ENCODE peak calls at places on chromosomes 16 and 17, in six cellular contexts. B is adrenal gland, H is uterus, K is esophagus squamous epithelium, R is breast epithelium, W is ovary. L is an unnamed sample.

GRCh38 chr17:18093616-18094408 is 6.1 kb downstream of the DRG2 start:
- DNase-seq in W (no peak), K (no peak), H (no peak), R (no peak), B (peak), L (no peak)

GRCh38 chr16:27724491-27724878 is 174.5 kb downstream of the KATNIP start:
- DNase-seq in B (no peak), R (no peak), W (no peak), K (no peak), H (no peak), L (no peak)

GRCh38 chr16:58499615-58500328 is at the start of gene NDRG4:
- DNase-seq in H (no peak), R (peak), K (no peak), B (peak), W (no peak), L (no peak)

GRCh38 chr17:80068301-80069160 is 32.1 kb downstream of the CCDC40 start:
- DNase-seq in R (no peak), B (peak), K (no peak), W (peak), H (peak), L (no peak)

GRCh38 chr17:37299257-37299985 is 76.4 kb upstream of the C17orf78 start:
- DNase-seq in K (no peak), R (no peak), H (no peak), W (no peak), B (peak), L (no peak)

GRCh38 chr16:89471225-89471624 is 19.1 kb downstream of the ANKRD11 start:
- DNase-seq in W (no peak), R (no peak), H (no peak), B (no peak), K (no peak), L (no peak)

GRCh38 chr17:59141860-59142259 is 13.1 kb downstream of the SKA2 start:
- DNase-seq in B (no peak), R (no peak), H (no peak), K (no peak), W (no peak), L (no peak)

GRCh38 chr16:30778549-30779244 is 8.3 kb downstream of the ZNF629 start:
- DNase-seq in H (no peak), W (no peak), R (no peak), K (no peak), B (peak), L (no peak)

GRCh38 chr16:89505204-89506112 is 2.7 kb upstream of the SPG7 start:
- DNase-seq in B (peak), K (peak), R (peak), H (peak), W (peak), L (peak)

GRCh38 chr17:79482719-79483118 is 128.1 kb downstream of the RBFOX3 start:
- DNase-seq in R (no peak), H (no peak), W (no peak), B (no peak), K (no peak), L (no peak)

GRCh38 chr17:55336426-55336825 is 71.7 kb downstream of the HLF start:
- DNase-seq in B (no peak), H (no peak), R (no peak), K (no peak), W (no peak), L (no peak)

GRCh38 chr17:21042434-21043295 is at the start of gene USP22:
- DNase-seq in K (no peak), H (peak), B (peak), R (no peak), W (no peak), L (no peak)

GRCh38 chr17:29569245-29569950 is 897 bp downstream of the TP53I13 start:
- DNase-seq in R (no peak), K (no peak), B (no peak), W (peak), H (no peak), L (no peak)

GRCh38 chr16:82801361-82801760 is 174.6 kb downstream of the CDH13 start:
- DNase-seq in W (no peak), H (no peak), K (no peak), B (no peak), R (no peak), L (no peak)

GRCh38 chr17:62098623-62099231 is 33.6 kb upstream of the MED13 start:
- DNase-seq in K (no peak), B (no peak), R (no peak), W (no peak), H (no peak), L (peak)

GRCh38 chr16:86910146-86910805 is 331.9 kb downstream of the FOXL1 start:
- DNase-seq in H (no peak), R (no peak), B (no peak), W (no peak), K (no peak), L (no peak)

GRCh38 chr17:29621751-29622194 is 939 bp downstream of the CORO6 start:
- DNase-seq in R (no peak), B (no peak), W (no peak), H (no peak), K (no peak), L (no peak)

GRCh38 chr17:61411114-61411943 is 11.7 kb downstream of the TBX2 start:
- DNase-seq in B (peak), W (peak), R (peak), H (peak), K (no peak), L (no peak)

GRCh38 chr17:29357821-29358232 is 32.3 kb upstream of the TAOK1 start:
- DNase-seq in W (no peak), H (no peak), B (no peak), R (no peak), K (no peak), L (peak)

GRCh38 chr16:4888428-4889135 is 41.3 kb downstream of the UBN1 start:
- DNase-seq in H (no peak), K (no peak), B (no peak), R (no peak), W (no peak), L (no peak)

GRCh38 chr17:74919440-74920305 is 3.4 kb downstream of the USH1G start:
- DNase-seq in B (no peak), W (no peak), R (no peak), H (no peak), K (no peak), L (no peak)

GRCh38 chr16:83969771-83970429 is 1.9 kb downstream of the NECAB2 start:
- DNase-seq in K (no peak), W (no peak), H (no peak), B (no peak), R (no peak), L (no peak)

GRCh38 chr16:86306811-86307517 is 203.4 kb upstream of the FOXF1 start:
- DNase-seq in W (no peak), K (no peak), B (no peak), H (peak), R (no peak), L (no peak)

GRCh38 chr16:57493767-57494166 is 7.5 kb upstream of the DOK4 start:
- DNase-seq in B (no peak), H (no peak), K (no peak), R (no peak), W (no peak), L (no peak)

GRCh38 chr17:41944943-41945342 is 14.5 kb downstream of the ODAD4 start:
- DNase-seq in W (no peak), R (no peak), K (no peak), H (no peak), B (peak), L (no peak)

GRCh38 chr16:75256871-75257343 is 5.5 kb upstream of the BCAR1 start:
- DNase-seq in K (no peak), H (peak), B (no peak), W (peak), R (no peak), L (no peak)

GRCh38 chr16:68074850-68075249 is 10.3 kb upstream of the NFATC3 start:
- DNase-seq in R (no peak), H (no peak), B (no peak), K (peak), W (no peak), L (peak)

GRCh38 chr16:30046178-30046577 is 15.1 kb upstream of the TLCD3B start:
- DNase-seq in B (no peak), H (no peak), R (no peak), K (no peak), W (no peak), L (no peak)

GRCh38 chr16:12565423-12565822 is 238.3 kb downstream of the CPPED1 start:
- DNase-seq in R (no peak), K (no peak), W (no peak), H (no peak), B (no peak), L (no peak)

GRCh38 chr17:64001763-64002529 is 3.8 kb downstream of the PRR29 start:
- DNase-seq in R (peak), K (no peak), H (peak), W (no peak), B (no peak), L (no peak)

GRCh38 chr16:30053376-30054015 is 12.1 kb upstream of the ALDOA start:
- DNase-seq in R (no peak), W (no peak), H (no peak), K (no peak), B (no peak), L (no peak)

GRCh38 chr17:41486809-41487530 is 2.7 kb downstream of the KRT36 start:
- DNase-seq in K (no peak), H (no peak), W (no peak), R (no peak), B (peak), L (no peak)

GRCh38 chr17:47864791-47865216 is 13.8 kb upstream of the SP6 start:
- DNase-seq in B (no peak), R (no peak), H (no peak), K (no peak), W (no peak), L (no peak)

GRCh38 chr16:4319454-4319853 is 3.6 kb downstream of the GLIS2 start:
- DNase-seq in B (peak), R (no peak), H (no peak), W (peak), K (no peak), L (no peak)

GRCh38 chr17:35467824-35468223 is 19.3 kb upstream of the SLFN13 start:
- DNase-seq in K (no peak), W (no peak), H (no peak), R (no peak), B (no peak), L (no peak)

GRCh38 chr17:9802701-9803100 is 11.3 kb upstream of the DHRS7C start:
- DNase-seq in H (no peak), B (no peak), K (no peak), R (no peak), W (no peak), L (no peak)

GRCh38 chr16:11350531-11351335 is 5.5 kb downstream of the RMI2 start:
- DNase-seq in W (no peak), R (no peak), K (no peak), B (no peak), H (no peak), L (no peak)

GRCh38 chr17:40111221-40112128 is 10.3 kb upstream of the MSL1 start:
- DNase-seq in H (peak), K (no peak), R (peak), W (peak), B (peak), L (no peak)
- TF ChIP-seq POLR2A in H (no peak), K (no peak), R (no peak), W (no peak), B (peak), L (no peak)

DNA sequence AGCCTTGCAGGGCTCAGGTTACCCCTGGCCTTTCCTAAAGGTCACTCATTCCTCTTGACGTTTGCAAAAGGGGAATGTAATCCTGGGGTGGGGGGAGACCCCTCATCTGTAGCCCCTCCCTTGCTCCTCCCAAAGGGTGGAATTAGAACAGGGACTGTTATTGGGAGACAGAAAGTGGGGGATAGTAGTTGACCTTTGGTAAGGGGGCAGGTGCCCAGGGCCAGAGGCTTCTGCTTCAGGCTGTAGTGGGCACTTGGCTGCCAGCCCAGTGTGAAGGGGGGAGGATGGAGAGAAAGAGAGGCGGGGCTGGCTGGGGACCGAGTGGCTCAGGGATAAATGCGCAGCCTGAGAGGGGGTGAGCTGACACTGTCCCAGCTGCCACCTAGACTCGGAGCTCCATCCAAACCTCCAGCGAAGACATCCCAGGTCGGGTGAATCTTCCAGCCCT is at the start of gene ENO3:
- DNase-seq in W (peak), K (no peak), H (no peak), B (no peak), R (no peak), L (no peak)
- TF ChIP-seq POLR2A in W (no peak), K (no peak), H (no peak), B (no peak), R (no peak), L (no peak)

GRCh38 chr17:82294086-82294773 is 20.7 kb upstream of the CSNK1D start:
- DNase-seq in H (no peak), W (no peak), R (no peak), K (no peak), B (no peak), L (no peak)
- TF ChIP-seq POLR2A in H (no peak), W (no peak), R (no peak), K (no peak), B (no peak), L (no peak)

GRCh38 chr17:68457539-68458259 is 403 bp upstream of the WIPI1 start:
- DNase-seq in K (peak), B (peak), W (peak), H (peak), R (peak), L (peak)
- TF ChIP-seq POLR2A in K (peak), B (peak), W (peak), H (peak), R (peak), L (peak)

GRCh38 chr17:33888455-33888854 is 366.6 kb upstream of the CCL2 start:
- DNase-seq in H (no peak), B (no peak), K (no peak), W (no peak), R (no peak), L (no peak)
- TF ChIP-seq POLR2A in H (no peak), B (no peak), K (no peak), W (no peak), R (no peak), L (no peak)